ENCODE peak calls at places on chromosomes 2 and 18, in ten cellular contexts. Q, I, O, S, R, Y, H, T, U and Z are unnamed samples.
A peak's percentile ranks its signal among the peaks of the same experiment; 100 is the strongest.

GRCh38 chr2:119732451-119733164 is 27.1 kb upstream of the PTPN4 start:
- DNase-seq in Q (no peak), I (no peak), O (no peak), S (no peak), R (no peak), Y (no peak), H (no peak), T (no peak), U (no peak), Z (no peak)

GRCh38 chr2:180012523-180012922 is 5.4 kb upstream of the CWC22 start:
- DNase-seq in Q (no peak), I (no peak), O (no peak), S (peak; percentile 83), R (no peak), Y (no peak), H (no peak), T (no peak), U (no peak), Z (no peak)

GRCh38 chr18:22428672-22429071 is 11.0 kb upstream of the CTAGE1 start:
- DNase-seq in Q (no peak), I (no peak), O (no peak), S (no peak), R (no peak), Y (no peak), H (no peak), T (no peak), U (no peak), Z (no peak)

GRCh38 chr2:64937341-64938230 is 51.6 kb upstream of the SLC1A4 start:
- DNase-seq in Q (no peak), I (no peak), O (no peak), S (no peak), R (no peak), Y (no peak), H (peak; percentile 88), T (no peak), U (no peak), Z (no peak)

GRCh38 chr18:49486617-49486958 is 446 bp downstream of the C18orf32 start:
- DNase-seq in Q (no peak), I (no peak), O (no peak), S (no peak), R (peak; percentile 38), Y (no peak), H (no peak), T (no peak), U (no peak), Z (no peak)

GRCh38 chr2:239178954-239179353 is 221.9 kb downstream of the HDAC4 start:
- DNase-seq in Q (no peak), I (no peak), O (no peak), S (no peak), R (no peak), Y (no peak), H (peak; percentile 63), T (no peak), U (no peak), Z (no peak)

GRCh38 chr2:36812196-36812595 is 115.7 kb downstream of the VIT start:
- DNase-seq in Q (no peak), I (no peak), O (no peak), S (no peak), R (no peak), Y (no peak), H (peak; percentile 49), T (peak; percentile 17), U (no peak), Z (no peak)

GRCh38 chr2:176200971-176201370 is 12.5 kb downstream of the HOXD1 start:
- DNase-seq in Q (no peak), I (no peak), O (no peak), S (no peak), R (no peak), Y (no peak), H (no peak), T (no peak), U (no peak), Z (no peak)

GRCh38 chr18:25144835-25145234 is 207.1 kb downstream of the ZNF521 start:
- DNase-seq in Q (no peak), I (no peak), O (no peak), S (peak; percentile 44), R (no peak), Y (no peak), H (no peak), T (no peak), U (no peak), Z (no peak)

GRCh38 chr2:40716879-40717278 is 265.0 kb upstream of the SLC8A1 start:
- DNase-seq in Q (no peak), I (no peak), O (no peak), S (peak; percentile 89), R (no peak), Y (no peak), H (no peak), T (no peak), U (no peak), Z (no peak)

GRCh38 chr2:120654383-120655134 is 81.1 kb upstream of the GLI2 start:
- DNase-seq in Q (no peak), I (peak; percentile 30), O (no peak), S (no peak), R (no peak), Y (peak; percentile 39), H (no peak), T (no peak), U (no peak), Z (no peak)

GRCh38 chr2:145563752-145564615 is 1044.1 kb upstream of the ZEB2 start:
- DNase-seq in Q (no peak), I (no peak), O (peak; percentile 4), S (no peak), R (peak; percentile 0), Y (no peak), H (no peak), T (no peak), U (no peak), Z (no peak)

GRCh38 chr2:164479460-164479859 is 141.8 kb downstream of the GRB14 start:
- DNase-seq in Q (no peak), I (peak; percentile 1), O (peak; percentile 27), S (no peak), R (no peak), Y (no peak), H (no peak), T (peak; percentile 35), U (no peak), Z (no peak)